ENCODE peak calls at places on chromosomes 5 and 9, in seven cellular contexts. One of them, this sample, is unnamed.

GRCh38 chr5:75512383-75513074 is 838 bp downstream of the POLK start:
- DNase-seq in K562: no peak
- DNase-seq in SK-N-SH: no peak
- DNase-seq in HCT116: no peak
- DNase-seq in HepG2: peak; percentile 14
- DNase-seq in H1: no peak
- DNase-seq in GM12878: no peak
- DNase-seq in this sample: no peak

GRCh38 chr5:14155075-14155474 is 11.9 kb downstream of the TRIO start:
- DNase-seq in K562: no peak
- DNase-seq in SK-N-SH: no peak
- DNase-seq in HCT116: no peak
- DNase-seq in HepG2: no peak
- DNase-seq in H1: no peak
- DNase-seq in GM12878: no peak
- DNase-seq in this sample: no peak

GRCh38 chr5:125928663-125929062 is 494.5 kb upstream of the GRAMD2B start:
- DNase-seq in K562: no peak
- DNase-seq in SK-N-SH: no peak
- DNase-seq in HCT116: no peak
- DNase-seq in HepG2: no peak
- DNase-seq in H1: no peak
- DNase-seq in GM12878: peak; percentile 11
- DNase-seq in this sample: no peak

GRCh38 chr5:172527559-172527958 is 73.2 kb upstream of the SH3PXD2B start:
- DNase-seq in K562: no peak
- DNase-seq in SK-N-SH: no peak
- DNase-seq in HCT116: no peak
- DNase-seq in HepG2: no peak
- DNase-seq in H1: no peak
- DNase-seq in GM12878: no peak
- DNase-seq in this sample: no peak

GRCh38 chr9:24652181-24652580 is 106.5 kb upstream of the IZUMO3 start:
- DNase-seq in K562: no peak
- DNase-seq in SK-N-SH: no peak
- DNase-seq in HCT116: no peak
- DNase-seq in HepG2: no peak
- DNase-seq in H1: no peak
- DNase-seq in GM12878: no peak
- DNase-seq in this sample: no peak

GRCh38 chr5:2207416-2207950 is 324.8 kb upstream of the IRX4 start:
- DNase-seq in K562: no peak
- DNase-seq in SK-N-SH: no peak
- DNase-seq in HCT116: no peak
- DNase-seq in HepG2: no peak
- DNase-seq in H1: no peak
- DNase-seq in GM12878: no peak
- DNase-seq in this sample: no peak

GRCh38 chr5:43231977-43232376 is 40.0 kb downstream of the NIM1K start:
- DNase-seq in K562: no peak
- DNase-seq in SK-N-SH: peak; percentile 17
- DNase-seq in HCT116: peak; percentile 27
- DNase-seq in HepG2: no peak
- DNase-seq in H1: no peak
- DNase-seq in GM12878: no peak
- DNase-seq in this sample: no peak

GRCh38 chr9:8855046-8855445 is 1055.5 kb upstream of the DMAC1 start:
- DNase-seq in K562: no peak
- DNase-seq in SK-N-SH: peak; percentile 57
- DNase-seq in HCT116: no peak
- DNase-seq in HepG2: no peak
- DNase-seq in H1: no peak
- DNase-seq in GM12878: no peak
- DNase-seq in this sample: no peak

GRCh38 chr5:179151521-179152118 is 91.4 kb downstream of the ZNF354C start:
- DNase-seq in K562: no peak
- DNase-seq in SK-N-SH: no peak
- DNase-seq in HCT116: no peak
- DNase-seq in HepG2: no peak
- DNase-seq in H1: no peak
- DNase-seq in GM12878: no peak
- DNase-seq in this sample: no peak

GRCh38 chr5:29321591-29321990 is 1871.9 kb upstream of the CDH6 start:
- DNase-seq in K562: no peak
- DNase-seq in SK-N-SH: no peak
- DNase-seq in HCT116: no peak
- DNase-seq in HepG2: no peak
- DNase-seq in H1: no peak
- DNase-seq in GM12878: no peak
- DNase-seq in this sample: no peak

GRCh38 chr9:12554636-12555035 is 138.5 kb upstream of the TYRP1 start:
- DNase-seq in K562: no peak
- DNase-seq in SK-N-SH: peak; percentile 6
- DNase-seq in HCT116: no peak
- DNase-seq in HepG2: peak; percentile 5
- DNase-seq in H1: no peak
- DNase-seq in GM12878: no peak
- DNase-seq in this sample: no peak

GRCh38 chr9:4553951-4554381 is 63.7 kb downstream of the SLC1A1 start:
- DNase-seq in K562: no peak
- DNase-seq in SK-N-SH: no peak
- DNase-seq in HCT116: no peak
- DNase-seq in HepG2: no peak
- DNase-seq in H1: no peak
- DNase-seq in GM12878: no peak
- DNase-seq in this sample: no peak

GRCh38 chr5:111385970-111386831 is 126.1 kb downstream of the STARD4 start:
- DNase-seq in K562: no peak
- DNase-seq in SK-N-SH: peak; percentile 60
- DNase-seq in HCT116: no peak
- DNase-seq in HepG2: no peak
- DNase-seq in H1: no peak
- DNase-seq in GM12878: no peak
- DNase-seq in this sample: no peak

GRCh38 chr5:35762368-35762767 is 94.3 kb upstream of the IL7R start:
- DNase-seq in K562: no peak
- DNase-seq in SK-N-SH: no peak
- DNase-seq in HCT116: no peak
- DNase-seq in HepG2: no peak
- DNase-seq in H1: no peak
- DNase-seq in GM12878: no peak
- DNase-seq in this sample: no peak

GRCh38 chr5:76775921-76776320 is 42.9 kb upstream of the F2RL1 start:
- DNase-seq in K562: no peak
- DNase-seq in SK-N-SH: no peak
- DNase-seq in HCT116: no peak
- DNase-seq in HepG2: no peak
- DNase-seq in H1: no peak
- DNase-seq in GM12878: no peak
- DNase-seq in this sample: no peak

GRCh38 chr5:73899055-73899454 is 273.1 kb downstream of the ARHGEF28 start:
- DNase-seq in K562: no peak
- DNase-seq in SK-N-SH: peak; percentile 48
- DNase-seq in HCT116: no peak
- DNase-seq in HepG2: no peak
- DNase-seq in H1: no peak
- DNase-seq in GM12878: peak; percentile 75
- DNase-seq in this sample: no peak

DNA sequence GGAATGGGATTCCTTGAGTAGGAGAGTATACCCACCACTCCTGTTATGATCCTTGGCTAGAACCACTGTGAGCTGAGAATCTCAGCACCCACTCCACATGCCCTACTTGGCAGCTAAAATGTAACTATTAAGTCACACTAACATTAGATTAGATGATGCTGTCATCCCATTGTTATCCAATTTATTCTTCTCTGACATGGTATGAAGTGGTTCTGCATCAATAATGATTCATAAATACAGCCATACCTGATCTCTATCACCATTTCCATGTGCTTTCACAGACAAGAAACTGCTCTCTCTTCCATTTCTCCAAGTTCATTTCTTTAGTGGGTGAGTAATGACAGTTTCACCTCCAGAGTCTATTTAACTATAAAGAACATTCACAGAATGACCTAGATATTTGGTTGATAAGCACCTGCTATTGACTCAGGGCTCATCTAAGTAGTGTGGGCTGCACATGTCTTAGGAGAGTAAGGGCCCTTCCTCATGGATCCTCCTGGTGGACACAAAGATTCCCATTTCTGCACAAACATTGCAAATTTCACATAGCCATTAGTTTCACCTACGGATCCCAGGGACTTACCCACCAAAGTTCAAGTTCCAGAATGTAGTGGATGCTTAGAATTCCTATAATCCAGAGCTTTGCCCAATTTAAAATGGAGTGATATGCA is 187.9 kb downstream of the EBF1 start:
- DNase-seq in K562: no peak
- DNase-seq in SK-N-SH: no peak
- DNase-seq in HCT116: no peak
- DNase-seq in HepG2: no peak
- DNase-seq in H1: no peak
- DNase-seq in GM12878: no peak
- DNase-seq in this sample: no peak
- TF ChIP-seq SIN3A in K562: no peak
- TF ChIP-seq SIN3A in SK-N-SH: no peak
- TF ChIP-seq SIN3A in HCT116: no peak
- TF ChIP-seq SIN3A in HepG2: no peak
- TF ChIP-seq SIN3A in H1: no peak
- TF ChIP-seq SIN3A in GM12878: no peak
- TF ChIP-seq SIN3A in this sample: no peak

DNA sequence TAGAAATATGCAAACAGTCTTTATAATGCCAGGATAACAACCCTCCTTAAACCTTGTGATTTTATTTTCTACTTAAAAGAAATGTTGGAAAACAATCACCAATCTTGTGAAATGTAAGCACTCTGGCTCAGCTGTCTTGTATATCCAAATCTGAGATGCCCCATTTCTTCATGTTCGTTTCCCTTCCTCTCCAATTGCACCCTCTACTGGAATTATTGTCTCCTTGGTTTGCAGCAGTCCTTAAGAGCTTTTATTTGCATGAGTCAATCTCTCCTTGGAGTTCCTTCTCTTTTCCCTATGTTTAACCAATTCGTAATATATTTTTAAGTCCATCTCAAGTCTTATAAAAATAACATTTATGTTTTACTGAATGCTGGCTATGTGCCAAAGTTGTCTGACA is 362.0 kb upstream of the CDH10 start:
- DNase-seq in K562: no peak
- DNase-seq in SK-N-SH: no peak
- DNase-seq in HCT116: no peak
- DNase-seq in HepG2: no peak
- DNase-seq in H1: peak; percentile 2
- DNase-seq in GM12878: no peak
- DNase-seq in this sample: peak; percentile 15
- TF ChIP-seq CTCF in K562: no peak
- TF ChIP-seq CTCF in SK-N-SH: peak; percentile 68
- TF ChIP-seq CTCF in HCT116: no peak
- TF ChIP-seq CTCF in HepG2: no peak
- TF ChIP-seq CTCF in H1: peak; percentile 59
- TF ChIP-seq CTCF in GM12878: no peak
- TF ChIP-seq CTCF in this sample: peak; percentile 50

GRCh38 chr9:91425270-91425669 is 1.6 kb upstream of the NFIL3 start:
- DNase-seq in K562: no peak
- DNase-seq in SK-N-SH: no peak
- DNase-seq in HCT116: no peak
- DNase-seq in HepG2: no peak
- DNase-seq in H1: no peak
- DNase-seq in GM12878: no peak
- DNase-seq in this sample: no peak

GRCh38 chr9:91426123-91426745 is 2.6 kb upstream of the NFIL3 start:
- DNase-seq in K562: peak; percentile 22
- DNase-seq in SK-N-SH: peak; percentile 43
- DNase-seq in HCT116: peak; percentile 51
- DNase-seq in HepG2: peak; percentile 53
- DNase-seq in H1: no peak
- DNase-seq in GM12878: no peak
- DNase-seq in this sample: no peak

GRCh38 chr9:91422832-91423711 is 560 bp downstream of the NFIL3 start:
- DNase-seq in K562: no peak
- DNase-seq in SK-N-SH: no peak
- DNase-seq in HCT116: no peak
- DNase-seq in HepG2: peak; percentile 44
- DNase-seq in H1: no peak
- DNase-seq in GM12878: no peak
- DNase-seq in this sample: no peak

GRCh38 chr9:91423785-91424402 is at the start of gene NFIL3:
- DNase-seq in K562: peak; percentile 95
- DNase-seq in SK-N-SH: peak; percentile 96
- DNase-seq in HCT116: no peak
- DNase-seq in HepG2: peak; percentile 58
- DNase-seq in H1: no peak
- DNase-seq in GM12878: no peak
- DNase-seq in this sample: no peak

DNA sequence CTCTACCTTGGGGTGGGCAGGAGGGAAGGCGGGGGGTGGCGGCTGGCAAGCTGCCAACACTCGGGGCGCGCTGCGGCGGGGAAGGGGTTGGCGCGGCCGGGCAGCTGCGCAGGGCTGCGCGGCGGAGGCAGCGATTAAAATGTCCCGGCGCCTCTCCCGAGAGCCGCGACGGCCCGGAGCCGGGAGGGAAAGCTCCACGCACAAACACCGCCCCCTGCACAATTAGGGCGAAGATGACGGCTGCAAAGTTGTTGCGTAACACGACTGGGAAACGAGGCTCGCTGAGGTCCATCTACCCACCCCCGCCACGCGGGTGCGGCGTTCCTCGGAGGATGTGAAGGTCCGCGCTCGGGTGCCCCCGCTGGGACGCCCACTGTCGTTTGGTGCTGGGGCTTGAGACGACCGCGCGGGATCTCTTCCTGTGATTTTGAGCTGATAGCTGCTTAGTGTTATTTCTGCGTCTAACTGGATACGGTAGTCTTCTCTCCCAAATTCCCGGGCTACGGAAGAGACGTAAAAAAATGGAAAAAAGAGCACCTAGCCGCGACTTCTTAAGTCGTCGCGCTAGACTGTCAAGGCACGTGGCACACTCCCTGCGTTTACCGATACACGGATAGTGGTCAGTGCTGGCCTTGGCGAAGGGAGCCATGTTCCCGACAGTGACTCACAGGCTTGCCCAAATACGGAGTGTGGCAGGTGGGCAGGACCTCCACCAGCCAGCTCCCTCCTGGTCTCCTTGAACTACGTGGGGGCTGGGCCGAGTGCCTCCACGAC is 958 bp upstream of the NFIL3 start:
- DNase-seq in K562: peak; percentile 62
- DNase-seq in SK-N-SH: peak; percentile 78
- DNase-seq in HCT116: no peak
- DNase-seq in HepG2: peak; percentile 48
- DNase-seq in H1: no peak
- DNase-seq in GM12878: no peak
- DNase-seq in this sample: no peak
- TF ChIP-seq SIN3A in K562: no peak
- TF ChIP-seq SIN3A in SK-N-SH: no peak
- TF ChIP-seq SIN3A in HCT116: no peak
- TF ChIP-seq SIN3A in HepG2: peak; percentile 62
- TF ChIP-seq SIN3A in H1: no peak
- TF ChIP-seq SIN3A in GM12878: no peak
- TF ChIP-seq SIN3A in this sample: no peak

DNA sequence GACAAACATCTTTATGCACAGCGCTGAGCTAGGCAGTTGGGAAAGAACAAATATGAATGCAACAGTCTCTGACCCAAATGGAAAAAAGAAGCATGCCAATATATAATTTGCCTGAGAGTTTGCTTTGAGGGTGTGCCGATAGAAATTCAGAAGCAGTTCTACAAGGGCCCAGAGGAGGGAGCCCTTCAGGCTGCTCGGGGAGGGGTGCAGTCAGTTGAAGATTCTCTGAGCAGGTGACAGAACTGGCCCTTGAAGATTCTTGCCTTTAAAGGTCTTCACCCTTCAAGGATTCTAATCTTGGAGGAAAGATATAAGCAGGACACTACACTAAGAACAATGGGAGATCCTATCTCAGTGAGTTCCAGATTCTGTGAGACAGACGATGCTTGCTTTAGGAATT is 3.7 kb upstream of the PAPPA start:
- DNase-seq in K562: peak; percentile 32
- DNase-seq in SK-N-SH: peak; percentile 53
- DNase-seq in HCT116: peak; percentile 22
- DNase-seq in HepG2: no peak
- DNase-seq in H1: no peak
- DNase-seq in GM12878: no peak
- DNase-seq in this sample: no peak
- TF ChIP-seq CTCF in K562: peak; percentile 81
- TF ChIP-seq CTCF in SK-N-SH: peak; percentile 72
- TF ChIP-seq CTCF in HCT116: peak; percentile 75
- TF ChIP-seq CTCF in HepG2: peak; percentile 69
- TF ChIP-seq CTCF in H1: peak; percentile 81
- TF ChIP-seq CTCF in GM12878: peak; percentile 54
- TF ChIP-seq CTCF in this sample: peak; percentile 68

This sample was measured in Panc1.